ENCODE peak calls at places on chromosomes 16 and 17, in five cellular contexts. One of them, this sample, is unnamed.
A peak's percentile ranks its signal among the peaks of the same experiment; 100 is the strongest.

GRCh38 chr16:89108412-89108811 is 14.8 kb downstream of the ACSF3 start:
- DNase-seq in GM12878: no peak
- DNase-seq in HepG2: no peak
- DNase-seq in K562: no peak
- DNase-seq in H1: no peak
- DNase-seq in this sample: no peak

GRCh38 chr16:57871457-57871856 is 69.2 kb upstream of the KIFC3 start:
- DNase-seq in K562: no peak
- DNase-seq in HepG2: no peak
- DNase-seq in H1: no peak
- DNase-seq in GM12878: no peak
- DNase-seq in this sample: no peak

GRCh38 chr17:29149431-29150064 is 30.6 kb downstream of the MYO18A start:
- DNase-seq in K562: no peak
- DNase-seq in H1: no peak
- DNase-seq in HepG2: no peak
- DNase-seq in GM12878: no peak
- DNase-seq in this sample: no peak

GRCh38 chr16:71927383-71927782 is 32.1 kb downstream of the IST1 start:
- DNase-seq in K562: peak; percentile 26
- DNase-seq in H1: no peak
- DNase-seq in GM12878: no peak
- DNase-seq in HepG2: no peak
- DNase-seq in this sample: no peak

GRCh38 chr16:6209355-6209930 is 1111.8 kb upstream of the EEF2KMT start:
- DNase-seq in H1: no peak
- DNase-seq in HepG2: no peak
- DNase-seq in GM12878: no peak
- DNase-seq in K562: no peak
- DNase-seq in this sample: no peak

GRCh38 chr16:55330726-55331647 is 7.0 kb downstream of the IRX6 start:
- DNase-seq in GM12878: no peak
- DNase-seq in HepG2: no peak
- DNase-seq in H1: no peak
- DNase-seq in K562: no peak
- DNase-seq in this sample: peak; percentile 30

GRCh38 chr16:24993722-24994686 is 21.2 kb downstream of the ARHGAP17 start:
- DNase-seq in K562: peak; percentile 33
- DNase-seq in GM12878: no peak
- DNase-seq in H1: no peak
- DNase-seq in HepG2: peak; percentile 99
- DNase-seq in this sample: no peak

GRCh38 chr17:82238562-82239201 is 9.8 kb downstream of the SLC16A3 start:
- DNase-seq in H1: no peak
- DNase-seq in K562: peak; percentile 94
- DNase-seq in HepG2: no peak
- DNase-seq in GM12878: no peak
- DNase-seq in this sample: no peak

GRCh38 chr17:58092797-58093385 is 9.7 kb downstream of the DYNLL2 start:
- DNase-seq in GM12878: no peak
- DNase-seq in H1: no peak
- DNase-seq in HepG2: no peak
- DNase-seq in K562: no peak
- DNase-seq in this sample: no peak

GRCh38 chr16:8718753-8719386 is 44.5 kb downstream of the ABAT start:
- DNase-seq in K562: no peak
- DNase-seq in HepG2: no peak
- DNase-seq in GM12878: no peak
- DNase-seq in H1: no peak
- DNase-seq in this sample: no peak

GRCh38 chr17:57832711-57833596 is 16.9 kb downstream of the MRPS23 start:
- DNase-seq in K562: peak; percentile 78
- DNase-seq in HepG2: peak; percentile 72
- DNase-seq in GM12878: no peak
- DNase-seq in H1: peak; percentile 74
- DNase-seq in this sample: peak; percentile 69

GRCh38 chr17:67829331-67829730 is 4.0 kb downstream of the BPTF start:
- DNase-seq in H1: peak; percentile 17
- DNase-seq in K562: peak; percentile 29
- DNase-seq in HepG2: no peak
- DNase-seq in GM12878: peak; percentile 49
- DNase-seq in this sample: no peak

GRCh38 chr17:50187741-50188520 is 13.5 kb downstream of the COL1A1 start:
- DNase-seq in GM12878: no peak
- DNase-seq in K562: no peak
- DNase-seq in HepG2: no peak
- DNase-seq in H1: no peak
- DNase-seq in this sample: no peak

GRCh38 chr17:867896-868489 is 85.8 kb downstream of the MRM3 start:
- DNase-seq in HepG2: no peak
- DNase-seq in GM12878: no peak
- DNase-seq in H1: no peak
- DNase-seq in K562: no peak
- DNase-seq in this sample: no peak

GRCh38 chr16:5581963-5582362 is 484.4 kb upstream of the EEF2KMT start:
- DNase-seq in HepG2: no peak
- DNase-seq in H1: no peak
- DNase-seq in K562: no peak
- DNase-seq in GM12878: no peak
- DNase-seq in this sample: no peak

GRCh38 chr17:63954402-63955063 is 18.2 kb downstream of the SCN4A start:
- DNase-seq in K562: no peak
- DNase-seq in H1: no peak
- DNase-seq in GM12878: no peak
- DNase-seq in HepG2: no peak
- DNase-seq in this sample: no peak

GRCh38 chr17:82228842-82229685 is at the start of gene SLC16A3:
- DNase-seq in H1: peak; percentile 68
- DNase-seq in K562: no peak
- DNase-seq in GM12878: no peak
- DNase-seq in HepG2: no peak
- DNase-seq in this sample: peak; percentile 49

GRCh38 chr16:13148294-13148693 is 246.9 kb downstream of the SHISA9 start:
- DNase-seq in H1: no peak
- DNase-seq in HepG2: no peak
- DNase-seq in GM12878: no peak
- DNase-seq in K562: no peak
- DNase-seq in this sample: no peak

GRCh38 chr17:42845918-42846593 is 1.7 kb downstream of the AOC2 start:
- DNase-seq in GM12878: no peak
- DNase-seq in H1: no peak
- DNase-seq in K562: no peak
- DNase-seq in HepG2: no peak
- DNase-seq in this sample: no peak

GRCh38 chr16:88013091-88013609 is 61.9 kb downstream of the BANP start:
- DNase-seq in HepG2: no peak
- DNase-seq in K562: no peak
- DNase-seq in H1: no peak
- DNase-seq in GM12878: no peak
- DNase-seq in this sample: no peak

GRCh38 chr16:69709456-69710084 is 16.8 kb downstream of the NQO1 start:
- DNase-seq in H1: peak; percentile 38
- DNase-seq in GM12878: peak; percentile 15
- DNase-seq in HepG2: peak; percentile 81
- DNase-seq in K562: peak; percentile 74
- DNase-seq in this sample: no peak

GRCh38 chr16:86683441-86684194 is 105.3 kb downstream of the FOXL1 start:
- DNase-seq in H1: no peak
- DNase-seq in GM12878: no peak
- DNase-seq in K562: no peak
- DNase-seq in HepG2: no peak
- DNase-seq in this sample: no peak

GRCh38 chr16:30958164-30959083 is 870 bp downstream of the SETD1A start:
- DNase-seq in H1: peak; percentile 77
- DNase-seq in GM12878: no peak
- DNase-seq in K562: peak; percentile 74
- DNase-seq in HepG2: peak; percentile 71
- DNase-seq in this sample: peak; percentile 70

GRCh38 chr16:57843400-57843799 is 41.1 kb upstream of the KIFC3 start:
- DNase-seq in GM12878: no peak
- DNase-seq in H1: no peak
- DNase-seq in HepG2: no peak
- DNase-seq in K562: no peak
- DNase-seq in this sample: no peak

GRCh38 chr17:82674656-82675475 is 23.6 kb downstream of the RAB40B start:
- DNase-seq in K562: no peak
- DNase-seq in GM12878: no peak
- DNase-seq in H1: no peak
- DNase-seq in HepG2: no peak
- DNase-seq in this sample: no peak

GRCh38 chr16:70653809-70654771 is 7.7 kb downstream of the IL34 start:
- DNase-seq in GM12878: peak; percentile 44
- DNase-seq in HepG2: peak; percentile 86
- DNase-seq in H1: peak; percentile 96
- DNase-seq in K562: peak; percentile 91
- DNase-seq in this sample: peak; percentile 89

GRCh38 chr17:68353121-68353521 is 61.8 kb downstream of the ARSG start:
- DNase-seq in GM12878: no peak
- DNase-seq in H1: no peak
- DNase-seq in HepG2: no peak
- DNase-seq in K562: no peak
- DNase-seq in this sample: no peak

GRCh38 chr16:66127459-66128362 is 238.8 kb upstream of the CDH5 start:
- DNase-seq in H1: no peak
- DNase-seq in GM12878: no peak
- DNase-seq in HepG2: no peak
- DNase-seq in K562: no peak
- DNase-seq in this sample: peak; percentile 33

GRCh38 chr17:15436399-15437369 is 30.7 kb downstream of the CDRT4 start:
- DNase-seq in K562: peak; percentile 63
- DNase-seq in H1: peak; percentile 56
- DNase-seq in GM12878: no peak
- DNase-seq in HepG2: peak; percentile 65
- DNase-seq in this sample: peak; percentile 59

GRCh38 chr17:73987395-73987794 is 216.1 kb upstream of the RPL38 start:
- DNase-seq in GM12878: no peak
- DNase-seq in K562: no peak
- DNase-seq in H1: no peak
- DNase-seq in HepG2: no peak
- DNase-seq in this sample: no peak

GRCh38 chr17:76888661-76889060 is 20.5 kb downstream of the MGAT5B start:
- DNase-seq in H1: peak; percentile 78
- DNase-seq in HepG2: peak; percentile 23
- DNase-seq in GM12878: no peak
- DNase-seq in K562: peak; percentile 19
- DNase-seq in this sample: peak; percentile 78

DNA sequence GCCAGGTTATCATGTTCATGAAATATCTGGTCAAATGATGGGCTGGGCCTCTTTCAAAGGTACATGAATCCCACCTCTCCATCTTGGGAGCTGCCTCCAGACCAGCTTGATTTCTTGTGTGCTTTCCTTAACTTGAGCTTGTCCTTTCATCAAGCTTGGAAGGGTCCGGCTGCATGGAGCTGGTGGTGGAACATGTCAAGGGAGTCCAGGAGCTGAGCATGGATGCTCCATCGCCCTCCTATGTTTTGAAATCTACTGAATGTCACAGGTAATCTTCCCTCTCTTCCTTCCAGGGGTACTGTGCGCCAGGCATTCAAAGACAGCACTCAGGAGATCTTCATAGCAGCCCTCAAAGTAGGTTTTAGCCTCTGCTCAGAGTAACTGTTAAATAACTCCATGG is 105.8 kb downstream of the N4BP1 start:
- DNase-seq in GM12878: no peak
- DNase-seq in H1: no peak
- DNase-seq in HepG2: no peak
- DNase-seq in K562: no peak
- DNase-seq in this sample: no peak
- TF ChIP-seq ATF2 in GM12878: no peak
- TF ChIP-seq ATF2 in H1: no peak
- TF ChIP-seq ATF2 in HepG2: no peak
- TF ChIP-seq ATF2 in K562: no peak
- TF ChIP-seq ATF2 in this sample: no peak

GRCh38 chr17:48995332-48995870 is 1.8 kb upstream of the IGF2BP1 start:
- DNase-seq in K562: peak; percentile 86
- DNase-seq in HepG2: no peak
- DNase-seq in GM12878: no peak
- DNase-seq in H1: peak; percentile 78
- DNase-seq in this sample: peak; percentile 67
- TF ChIP-seq ATF2 in K562: no peak
- TF ChIP-seq ATF2 in HepG2: no peak
- TF ChIP-seq ATF2 in GM12878: no peak
- TF ChIP-seq ATF2 in H1: peak; percentile 72
- TF ChIP-seq ATF2 in this sample: no peak

GRCh38 chr16:53734908-53735307 is 31.0 kb downstream of the FTO start:
- DNase-seq in K562: no peak
- DNase-seq in GM12878: no peak
- DNase-seq in HepG2: no peak
- DNase-seq in H1: no peak
- DNase-seq in this sample: no peak

GRCh38 chr16:53737563-53737962 is 33.6 kb downstream of the FTO start:
- DNase-seq in H1: no peak
- DNase-seq in HepG2: no peak
- DNase-seq in K562: no peak
- DNase-seq in GM12878: no peak
- DNase-seq in this sample: no peak

GRCh38 chr16:53726625-53727024 is 22.7 kb downstream of the FTO start:
- DNase-seq in H1: no peak
- DNase-seq in GM12878: no peak
- DNase-seq in K562: peak; percentile 56
- DNase-seq in HepG2: peak; percentile 16
- DNase-seq in this sample: no peak

GRCh38 chr16:53736297-53736696 is 32.3 kb downstream of the FTO start:
- DNase-seq in H1: no peak
- DNase-seq in HepG2: no peak
- DNase-seq in K562: no peak
- DNase-seq in GM12878: no peak
- DNase-seq in this sample: no peak

DNA sequence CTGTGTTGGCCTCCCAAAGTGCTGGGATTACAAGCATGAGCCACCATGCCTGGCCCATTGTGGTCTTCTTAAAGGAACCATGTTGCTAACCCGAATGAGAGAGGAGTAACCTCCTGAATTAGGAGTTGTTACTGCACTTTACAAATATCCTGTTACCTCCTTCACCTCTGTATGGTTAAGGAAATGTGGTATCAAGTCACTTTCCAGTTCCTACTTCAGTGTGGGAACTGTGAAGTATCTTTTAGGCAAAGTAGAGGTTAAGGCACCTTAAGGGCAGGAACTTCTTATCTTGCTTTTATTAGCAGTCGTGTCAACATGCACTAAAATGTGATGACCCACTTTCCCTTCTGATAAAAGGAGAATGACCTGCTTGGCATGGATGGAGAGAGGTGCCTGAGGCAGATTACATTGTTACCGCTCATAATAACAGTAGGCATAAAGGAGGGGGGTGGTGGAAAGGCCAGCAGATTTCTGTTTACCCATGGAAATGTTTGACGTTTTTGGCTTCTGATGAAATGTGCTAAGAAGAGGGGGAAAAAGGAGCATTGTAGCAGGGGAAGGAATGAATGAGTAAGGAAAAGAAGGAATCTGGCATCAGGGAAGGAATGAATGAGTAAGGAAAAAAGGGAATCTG is 28.5 kb downstream of the FTO start:
- DNase-seq in GM12878: no peak
- DNase-seq in H1: no peak
- DNase-seq in HepG2: no peak
- DNase-seq in K562: no peak
- DNase-seq in this sample: no peak
- TF ChIP-seq ATF2 in GM12878: no peak
- TF ChIP-seq ATF2 in H1: no peak
- TF ChIP-seq ATF2 in HepG2: no peak
- TF ChIP-seq ATF2 in K562: no peak
- TF ChIP-seq ATF2 in this sample: no peak

GRCh38 chr17:70848785-70849184 is 679.5 kb downstream of the KCNJ2 start:
- DNase-seq in K562: no peak
- DNase-seq in H1: no peak
- DNase-seq in GM12878: no peak
- DNase-seq in HepG2: no peak
- DNase-seq in this sample: no peak
- TF ChIP-seq ATF2 in K562: no peak
- TF ChIP-seq ATF2 in H1: no peak
- TF ChIP-seq ATF2 in GM12878: no peak
- TF ChIP-seq ATF2 in HepG2: no peak
- TF ChIP-seq ATF2 in this sample: no peak